ENCODE peak calls at places on chromosome 15, in nine cellular contexts. K, R, W, C, O, M, D, L and B are unnamed samples.

GRCh38 chr15:59199775-59200465 is 6.7 kb upstream of the LDHAL6B start:
- DNase-seq in K (no peak), R (peak; percentile 70), W (peak; percentile 85), C (no peak), O (no peak), M (no peak), D (peak; percentile 51), L (no peak), B (peak; percentile 93)

GRCh38 chr15:43293402-43293801 is 26.7 kb upstream of the TGM5 start:
- DNase-seq in K (no peak), R (no peak), W (no peak), C (no peak), O (no peak), M (no peak), D (no peak), L (no peak), B (no peak)

GRCh38 chr15:59685737-59686297 is 3.3 kb downstream of the BNIP2 start:
- DNase-seq in K (no peak), R (peak; percentile 75), W (peak; percentile 38), C (no peak), O (no peak), M (no peak), D (no peak), L (no peak), B (peak; percentile 58)

GRCh38 chr15:29569533-29570092 is 252.7 kb downstream of the TJP1 start:
- DNase-seq in K (no peak), R (no peak), W (no peak), C (no peak), O (no peak), M (no peak), D (no peak), L (no peak), B (no peak)

GRCh38 chr15:67680645-67681044 is 138.1 kb downstream of the MAP2K5 start:
- DNase-seq in K (peak; percentile 8), R (peak; percentile 55), W (peak; percentile 16), C (no peak), O (no peak), M (no peak), D (no peak), L (peak; percentile 41), B (peak; percentile 58)

GRCh38 chr15:99209326-99209725 is 40.1 kb downstream of the TTC23 start:
- DNase-seq in K (no peak), R (no peak), W (no peak), C (no peak), O (no peak), M (peak; percentile 53), D (no peak), L (no peak), B (no peak)

GRCh38 chr15:65085207-65085753 is 8.7 kb downstream of the KBTBD13 start:
- DNase-seq in K (no peak), R (no peak), W (no peak), C (no peak), O (no peak), M (no peak), D (no peak), L (no peak), B (no peak)

GRCh38 chr15:42832577-42832976 is 88.0 kb downstream of the TTBK2 start:
- DNase-seq in K (no peak), R (peak; percentile 84), W (peak; percentile 88), C (no peak), O (no peak), M (no peak), D (peak; percentile 33), L (no peak), B (peak; percentile 82)

GRCh38 chr15:77335298-77335697 is 84.6 kb downstream of the PEAK1 start:
- DNase-seq in K (no peak), R (peak; percentile 42), W (peak; percentile 19), C (no peak), O (no peak), M (peak; percentile 78), D (no peak), L (no peak), B (no peak)

GRCh38 chr15:25832158-25832557 is 31.0 kb downstream of the ATP10A start:
- DNase-seq in K (no peak), R (no peak), W (peak; percentile 50), C (no peak), O (no peak), M (no peak), D (no peak), L (no peak), B (no peak)

GRCh38 chr15:80026754-80027153 is 32.7 kb upstream of the ZFAND6 start:
- DNase-seq in K (peak; percentile 70), R (no peak), W (no peak), C (no peak), O (no peak), M (no peak), D (no peak), L (no peak), B (no peak)

GRCh38 chr15:61228025-61228901 is 839 bp downstream of the RORA start:
- DNase-seq in K (no peak), R (peak; percentile 36), W (peak; percentile 33), C (no peak), O (no peak), M (peak; percentile 19), D (no peak), L (no peak), B (peak; percentile 27)

GRCh38 chr15:41933771-41934170 is 38.6 kb downstream of the EHD4 start:
- DNase-seq in K (no peak), R (no peak), W (peak; percentile 41), C (no peak), O (no peak), M (no peak), D (no peak), L (no peak), B (no peak)

GRCh38 chr15:76667943-76668715 is 237.0 kb downstream of the SCAPER start:
- DNase-seq in K (no peak), R (no peak), W (peak; percentile 25), C (no peak), O (no peak), M (no peak), D (no peak), L (no peak), B (no peak)

GRCh38 chr15:99421172-99421656 is 144.6 kb upstream of the MEF2A start:
- DNase-seq in K (no peak), R (peak; percentile 42), W (peak; percentile 39), C (peak; percentile 68), O (no peak), M (no peak), D (no peak), L (no peak), B (peak; percentile 71)

GRCh38 chr15:77748078-77749064 is 115.7 kb upstream of the LINGO1 start:
- DNase-seq in K (no peak), R (no peak), W (no peak), C (no peak), O (no peak), M (no peak), D (no peak), L (no peak), B (no peak)

DNA sequence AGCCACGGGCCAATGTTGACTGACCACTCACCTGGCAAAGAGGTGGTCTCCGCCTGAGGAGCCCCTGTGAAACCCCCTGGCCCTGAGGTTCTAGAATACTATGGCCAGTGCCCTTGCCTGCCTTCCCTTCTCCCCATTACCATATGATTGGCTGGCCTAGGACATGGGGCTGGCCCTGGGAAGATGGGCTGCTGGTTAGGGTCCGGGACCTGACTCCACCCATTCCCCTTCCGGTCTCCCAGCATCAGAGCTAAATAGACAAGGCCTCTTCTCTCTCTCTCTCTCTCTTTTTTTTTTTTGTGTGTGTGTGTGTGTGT is 3.8 kb downstream of the CSK start:
- DNase-seq in K (no peak), R (no peak), W (no peak), C (peak; percentile 84), O (no peak), M (no peak), D (no peak), L (no peak), B (no peak)
- H3K4me3 ChIP-seq in K (peak overlapping the region; percentile 85), R (no peak overlapping the region), W (no peak overlapping the region), C (peak overlapping the region; percentile 89), O (no peak overlapping the region), M (no peak overlapping the region), D (no peak overlapping the region), L (peak overlapping the region; percentile 20), B (no peak overlapping the region)

GRCh38 chr15:40358492-40359353 is 704 bp downstream of the DISP2 start:
- DNase-seq in K (peak; percentile 18), R (no peak), W (no peak), C (peak; percentile 89), O (no peak), M (no peak), D (no peak), L (peak; percentile 54), B (no peak)

GRCh38 chr15:40361640-40362039 is 3.6 kb downstream of the DISP2 start:
- DNase-seq in K (no peak), R (no peak), W (no peak), C (peak; percentile 56), O (no peak), M (no peak), D (no peak), L (no peak), B (no peak)

GRCh38 chr15:40357723-40358491 is at the start of gene DISP2:
- DNase-seq in K (peak; percentile 77), R (peak; percentile 76), W (peak; percentile 67), C (peak; percentile 97), O (peak; percentile 71), M (peak; percentile 87), D (no peak), L (peak; percentile 85), B (peak; percentile 80)

GRCh38 chr15:40357246-40357645 is 773 bp upstream of the DISP2 start:
- DNase-seq in K (no peak), R (no peak), W (no peak), C (peak; percentile 66), O (no peak), M (no peak), D (no peak), L (no peak), B (no peak)

DNA sequence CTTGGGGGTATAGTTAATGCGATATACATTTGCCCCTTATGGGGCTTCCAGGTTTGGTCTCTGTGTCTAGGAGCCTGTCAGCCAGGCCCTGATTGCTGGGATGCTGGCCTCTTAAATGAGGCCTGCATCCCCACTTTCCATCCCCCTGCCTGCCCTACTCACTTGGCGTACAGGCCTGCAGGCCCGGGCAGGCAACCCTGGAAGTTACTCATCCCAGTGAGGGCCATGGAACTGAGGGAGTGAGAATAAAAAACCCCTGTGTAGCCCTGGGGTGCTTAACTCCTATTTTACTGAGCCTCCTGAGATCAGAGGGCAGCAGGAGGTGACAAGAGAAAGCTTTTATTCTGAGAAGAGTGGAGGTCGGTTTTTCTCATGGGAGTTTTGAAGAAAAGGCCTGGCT is 2.0 kb downstream of the DISP2 start:
- DNase-seq in K (no peak), R (no peak), W (no peak), C (peak; percentile 4), O (no peak), M (no peak), D (no peak), L (no peak), B (no peak)
- H3K4me3 ChIP-seq in K (no peak overlapping the region), R (no peak overlapping the region), W (no peak overlapping the region), C (no peak overlapping the region), O (no peak overlapping the region), M (no peak overlapping the region), D (no peak overlapping the region), L (no peak overlapping the region), B (no peak overlapping the region)

GRCh38 chr15:82647045-82647834 is at the start of gene CPEB1:
- DNase-seq in K (no peak), R (peak; percentile 26), W (peak; percentile 30), C (no peak), O (no peak), M (peak; percentile 70), D (no peak), L (no peak), B (peak; percentile 16)
- H3K4me3 ChIP-seq in K (no peak within 1 kb of the TSS), R (peak within 1 kb of the TSS; percentile 35), W (peak within 1 kb of the TSS; percentile 63), C (peak within 1 kb of the TSS; percentile 54), O (peak within 1 kb of the TSS; percentile 82), M (peak within 1 kb of the TSS; percentile 77), D (peak within 1 kb of the TSS; percentile 47), L (no peak within 1 kb of the TSS), B (peak within 1 kb of the TSS; percentile 47)

GRCh38 chr15:40162552-40162951 is 1.7 kb downstream of the BUB1B start:
- DNase-seq in K (no peak), R (no peak), W (no peak), C (no peak), O (no peak), M (no peak), D (no peak), L (no peak), B (no peak)
- H3K4me3 ChIP-seq in K (peak overlapping the region; percentile 82), R (peak overlapping the region; percentile 96), W (no peak overlapping the region), C (no peak overlapping the region), O (no peak overlapping the region), M (no peak overlapping the region), D (no peak overlapping the region), L (peak overlapping the region; percentile 79), B (peak overlapping the region; percentile 92)